ENCODE peak calls at places on chromosomes 13 and 19, in nine cellular contexts. One of them, this sample, is unnamed.

GRCh38 chr13:110109910-110110309 is 197.0 kb downstream of the COL4A1 start:
- DNase-seq in dorsolateral prefrontal cortex: peak
- DNase-seq in renal cortical epithelial cell: peak
- DNase-seq in HepG2: no peak
- DNase-seq in NCI-H1092: no peak
- DNase-seq in neural crest cell: no peak
- DNase-seq in fibroblast of gingiva: peak
- DNase-seq in omental fat pad: no peak
- DNase-seq in RWPE1: peak
- DNase-seq in this sample: peak

GRCh38 chr13:60583196-60583908 is 186.3 kb downstream of the TDRD3 start:
- DNase-seq in dorsolateral prefrontal cortex: no peak
- DNase-seq in renal cortical epithelial cell: no peak
- DNase-seq in HepG2: peak
- DNase-seq in NCI-H1092: no peak
- DNase-seq in neural crest cell: no peak
- DNase-seq in fibroblast of gingiva: peak
- DNase-seq in omental fat pad: no peak
- DNase-seq in RWPE1: no peak
- DNase-seq in this sample: no peak

GRCh38 chr13:27038323-27038722 is 133.3 kb downstream of the USP12 start:
- DNase-seq in dorsolateral prefrontal cortex: no peak
- DNase-seq in renal cortical epithelial cell: peak
- DNase-seq in HepG2: no peak
- DNase-seq in NCI-H1092: no peak
- DNase-seq in neural crest cell: no peak
- DNase-seq in fibroblast of gingiva: peak
- DNase-seq in omental fat pad: no peak
- DNase-seq in RWPE1: peak
- DNase-seq in this sample: peak

GRCh38 chr13:64855506-64855905 is 2374.6 kb downstream of the PCDH9 start:
- DNase-seq in dorsolateral prefrontal cortex: no peak
- DNase-seq in renal cortical epithelial cell: no peak
- DNase-seq in HepG2: no peak
- DNase-seq in NCI-H1092: no peak
- DNase-seq in neural crest cell: no peak
- DNase-seq in fibroblast of gingiva: no peak
- DNase-seq in omental fat pad: no peak
- DNase-seq in RWPE1: no peak
- DNase-seq in this sample: no peak

GRCh38 chr19:18401580-18402112 is 4.2 kb upstream of the LRRC25 start:
- DNase-seq in dorsolateral prefrontal cortex: no peak
- DNase-seq in renal cortical epithelial cell: peak
- DNase-seq in HepG2: peak
- DNase-seq in NCI-H1092: no peak
- DNase-seq in neural crest cell: no peak
- DNase-seq in fibroblast of gingiva: peak
- DNase-seq in omental fat pad: no peak
- DNase-seq in RWPE1: no peak
- DNase-seq in this sample: peak

GRCh38 chr19:53389591-53390377 is 5.2 kb upstream of the ZNF765 start:
- DNase-seq in dorsolateral prefrontal cortex: no peak
- DNase-seq in renal cortical epithelial cell: no peak
- DNase-seq in HepG2: no peak
- DNase-seq in NCI-H1092: no peak
- DNase-seq in neural crest cell: no peak
- DNase-seq in fibroblast of gingiva: no peak
- DNase-seq in omental fat pad: no peak
- DNase-seq in RWPE1: no peak
- DNase-seq in this sample: no peak

GRCh38 chr13:19606152-19606551 is 27.3 kb upstream of the MPHOSPH8 start:
- DNase-seq in dorsolateral prefrontal cortex: no peak
- DNase-seq in renal cortical epithelial cell: no peak
- DNase-seq in HepG2: no peak
- DNase-seq in NCI-H1092: no peak
- DNase-seq in neural crest cell: no peak
- DNase-seq in fibroblast of gingiva: no peak
- DNase-seq in omental fat pad: no peak
- DNase-seq in RWPE1: peak
- DNase-seq in this sample: peak

GRCh38 chr13:92136449-92137180 is 738.2 kb downstream of the GPC5 start:
- DNase-seq in dorsolateral prefrontal cortex: no peak
- DNase-seq in renal cortical epithelial cell: peak
- DNase-seq in HepG2: no peak
- DNase-seq in NCI-H1092: no peak
- DNase-seq in neural crest cell: no peak
- DNase-seq in fibroblast of gingiva: no peak
- DNase-seq in omental fat pad: no peak
- DNase-seq in RWPE1: no peak
- DNase-seq in this sample: peak

GRCh38 chr19:54062643-54063042 is 1.1 kb downstream of the VSTM1 start:
- DNase-seq in dorsolateral prefrontal cortex: no peak
- DNase-seq in renal cortical epithelial cell: no peak
- DNase-seq in HepG2: no peak
- DNase-seq in NCI-H1092: no peak
- DNase-seq in neural crest cell: no peak
- DNase-seq in fibroblast of gingiva: no peak
- DNase-seq in omental fat pad: no peak
- DNase-seq in RWPE1: no peak
- DNase-seq in this sample: no peak

GRCh38 chr19:47094557-47095517 is 18.7 kb downstream of the ZC3H4 start:
- DNase-seq in dorsolateral prefrontal cortex: no peak
- DNase-seq in renal cortical epithelial cell: no peak
- DNase-seq in HepG2: peak
- DNase-seq in NCI-H1092: no peak
- DNase-seq in neural crest cell: no peak
- DNase-seq in fibroblast of gingiva: no peak
- DNase-seq in omental fat pad: no peak
- DNase-seq in RWPE1: no peak
- DNase-seq in this sample: no peak

GRCh38 chr19:799076-799881 is 2.0 kb downstream of the PTBP1 start:
- DNase-seq in dorsolateral prefrontal cortex: no peak
- DNase-seq in renal cortical epithelial cell: no peak
- DNase-seq in HepG2: peak
- DNase-seq in NCI-H1092: no peak
- DNase-seq in neural crest cell: peak
- DNase-seq in fibroblast of gingiva: no peak
- DNase-seq in omental fat pad: no peak
- DNase-seq in RWPE1: no peak
- DNase-seq in this sample: peak

GRCh38 chr13:49517461-49517860 is 21.7 kb downstream of the PHF11 start:
- DNase-seq in dorsolateral prefrontal cortex: no peak
- DNase-seq in renal cortical epithelial cell: no peak
- DNase-seq in HepG2: peak
- DNase-seq in NCI-H1092: no peak
- DNase-seq in neural crest cell: peak
- DNase-seq in fibroblast of gingiva: peak
- DNase-seq in omental fat pad: no peak
- DNase-seq in RWPE1: no peak
- DNase-seq in this sample: no peak

GRCh38 chr19:18521692-18522123 is at the start of gene ELL:
- DNase-seq in dorsolateral prefrontal cortex: no peak
- DNase-seq in renal cortical epithelial cell: no peak
- DNase-seq in HepG2: no peak
- DNase-seq in NCI-H1092: no peak
- DNase-seq in neural crest cell: no peak
- DNase-seq in fibroblast of gingiva: no peak
- DNase-seq in omental fat pad: no peak
- DNase-seq in RWPE1: no peak
- DNase-seq in this sample: no peak

GRCh38 chr13:114067381-114067885 is 65.0 kb downstream of the RASA3 start:
- DNase-seq in dorsolateral prefrontal cortex: peak
- DNase-seq in renal cortical epithelial cell: peak
- DNase-seq in HepG2: no peak
- DNase-seq in NCI-H1092: no peak
- DNase-seq in neural crest cell: no peak
- DNase-seq in fibroblast of gingiva: peak
- DNase-seq in omental fat pad: no peak
- DNase-seq in RWPE1: no peak
- DNase-seq in this sample: no peak

GRCh38 chr13:72536668-72537399 is 190.6 kb downstream of the MZT1 start:
- DNase-seq in dorsolateral prefrontal cortex: no peak
- DNase-seq in renal cortical epithelial cell: peak
- DNase-seq in HepG2: peak
- DNase-seq in NCI-H1092: peak
- DNase-seq in neural crest cell: no peak
- DNase-seq in fibroblast of gingiva: no peak
- DNase-seq in omental fat pad: no peak
- DNase-seq in RWPE1: no peak
- DNase-seq in this sample: peak